ENCODE peak calls at places on chromosomes 16 and 17, in nine cellular contexts. S, R, I, U, X, G, C, L and B are unnamed samples.

GRCh38 chr16:3740934-3741333 is 23.6 kb upstream of the TRAP1 start:
- DNase-seq in S (no peak), R (no peak), I (no peak), U (no peak), X (no peak), G (no peak), C (no peak), L (no peak), B (no peak)

GRCh38 chr17:142876-143784 is 5.8 kb downstream of the SCGB1C2 start:
- DNase-seq in S (no peak), R (peak; percentile 12), I (no peak), U (no peak), X (no peak), G (no peak), C (no peak), L (no peak), B (peak; percentile 29)

GRCh38 chr16:58086381-58087208 is 42.6 kb downstream of the CFAP20 start:
- DNase-seq in S (no peak), R (no peak), I (no peak), U (no peak), X (no peak), G (no peak), C (no peak), L (no peak), B (no peak)

GRCh38 chr16:58196898-58197313 is 1.0 kb downstream of the CSNK2A2 start:
- DNase-seq in S (no peak), R (no peak), I (no peak), U (no peak), X (no peak), G (no peak), C (peak; percentile 21), L (no peak), B (no peak)

GRCh38 chr16:19167710-19168172 is 299 bp upstream of the SYT17 start:
- DNase-seq in S (peak; percentile 83), R (peak; percentile 58), I (peak; percentile 60), U (peak; percentile 81), X (no peak), G (no peak), C (peak; percentile 57), L (no peak), B (peak; percentile 92)

GRCh38 chr17:21282231-21282630 is 2.3 kb upstream of the MAP2K3 start:
- DNase-seq in S (no peak), R (no peak), I (no peak), U (no peak), X (no peak), G (peak; percentile 92), C (no peak), L (no peak), B (no peak)

GRCh38 chr16:57386381-57386951 is 14.2 kb downstream of the CX3CL1 start:
- DNase-seq in S (no peak), R (peak; percentile 56), I (no peak), U (no peak), X (no peak), G (no peak), C (no peak), L (no peak), B (no peak)

GRCh38 chr17:10121971-10122707 is 76.3 kb downstream of the GAS7 start:
- DNase-seq in S (no peak), R (no peak), I (no peak), U (no peak), X (no peak), G (no peak), C (no peak), L (peak; percentile 19), B (peak; percentile 20)

GRCh38 chr17:64778367-64779290 is 116.5 kb upstream of the SMURF2 start:
- DNase-seq in S (peak; percentile 59), R (peak; percentile 33), I (no peak), U (peak; percentile 45), X (no peak), G (no peak), C (peak; percentile 27), L (no peak), B (peak; percentile 76)

GRCh38 chr16:86519649-86520316 is 9.5 kb downstream of the FOXF1 start:
- DNase-seq in S (peak; percentile 61), R (peak; percentile 76), I (peak; percentile 48), U (peak; percentile 59), X (no peak), G (peak; percentile 51), C (peak; percentile 62), L (no peak), B (peak; percentile 78)

GRCh38 chr16:88688013-88688778 is 1.9 kb upstream of the SNAI3 start:
- DNase-seq in S (peak; percentile 40), R (no peak), I (no peak), U (peak; percentile 92), X (no peak), G (no peak), C (no peak), L (no peak), B (no peak)

GRCh38 chr16:26749072-26749471 is 317.7 kb upstream of the C16orf82 start:
- DNase-seq in S (no peak), R (no peak), I (no peak), U (no peak), X (no peak), G (no peak), C (no peak), L (no peak), B (no peak)

DNA sequence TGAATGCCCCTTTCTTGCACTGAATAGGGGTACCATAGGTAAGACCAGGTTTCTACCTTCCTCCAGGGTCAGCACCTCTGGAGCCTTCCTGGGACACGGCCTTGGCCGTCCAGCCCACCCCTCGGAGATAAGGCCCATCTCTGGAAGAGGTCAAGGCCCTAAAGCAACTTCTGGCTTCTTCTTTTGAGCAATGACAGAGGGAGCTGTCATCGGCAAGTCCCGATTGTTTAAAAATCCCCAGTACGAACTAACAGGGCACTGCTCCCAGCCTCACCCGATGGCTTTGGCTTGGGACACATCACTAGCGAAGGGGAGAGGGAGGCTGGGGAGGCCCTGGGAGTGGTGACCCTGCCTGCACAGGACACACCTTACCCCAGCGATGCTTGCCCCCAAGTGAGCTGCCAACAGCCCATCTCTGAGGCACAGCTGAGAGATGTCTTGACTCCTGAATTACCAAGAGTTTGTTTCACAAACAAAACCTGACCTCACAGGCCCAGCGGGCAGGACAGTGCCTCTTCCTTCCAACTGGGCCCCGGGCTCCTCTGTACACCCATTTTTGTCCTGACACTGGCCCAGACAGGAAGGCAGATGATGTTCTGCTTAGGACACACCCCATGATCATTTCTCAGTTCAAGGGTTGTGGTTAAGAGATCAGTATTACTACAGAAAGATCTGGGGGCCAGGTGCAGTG is 4.8 kb downstream of the SYNGR2 start:
- DNase-seq in S (peak; percentile 68), R (no peak), I (no peak), U (no peak), X (no peak), G (no peak), C (no peak), L (peak; percentile 66), B (no peak)
- H3K27ac ChIP-seq in S (peak overlapping the region; percentile 95), R (peak overlapping the region; percentile 80), I (no peak overlapping the region), U (peak overlapping the region; percentile 73), X (peak overlapping the region; percentile 66), G (no peak overlapping the region), C (no peak overlapping the region), L (peak overlapping the region; percentile 86), B (peak overlapping the region; percentile 87)

GRCh38 chr17:57672205-57672632 is 72.9 kb downstream of the CCDC182 start:
- DNase-seq in S (no peak), R (no peak), I (no peak), U (no peak), X (no peak), G (no peak), C (peak; percentile 72), L (no peak), B (no peak)
- TF ChIP-seq CTCF in S (no peak), R (peak; percentile 19), I (no peak), U (no peak), X (no peak), G (no peak), C (peak; percentile 68), L (no peak), B (no peak)

DNA sequence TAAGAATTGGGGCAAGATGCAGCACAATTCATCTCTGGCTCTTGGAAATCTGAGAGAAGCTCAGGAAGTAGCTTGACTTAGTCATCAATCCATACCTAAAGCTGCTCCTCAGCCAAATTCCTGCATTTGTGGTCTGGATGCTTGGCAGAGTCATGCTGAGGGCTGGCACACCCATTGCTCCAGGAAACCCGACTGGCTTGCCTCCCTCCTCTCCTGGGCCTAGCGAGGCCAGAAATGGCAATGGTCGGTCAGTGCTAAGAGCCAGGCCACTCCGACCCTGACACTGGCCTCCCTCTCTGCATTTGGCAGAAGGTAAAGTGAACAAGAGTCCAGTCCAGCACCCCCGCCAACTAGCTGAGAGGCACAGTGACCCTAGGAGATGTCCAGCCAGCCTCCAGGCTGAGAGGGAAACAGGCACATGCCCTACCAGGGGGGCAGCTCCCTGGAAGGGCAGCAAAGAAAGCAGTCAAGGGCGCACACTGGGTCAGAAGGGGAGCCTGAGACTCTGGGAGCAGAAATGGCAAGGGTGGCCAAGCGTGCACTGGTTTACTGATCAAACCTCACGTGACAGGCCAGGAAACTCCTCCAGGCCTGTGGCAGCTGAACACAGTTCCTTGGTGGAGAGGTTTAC is 10.0 kb downstream of the POLDIP2 start:
- DNase-seq in S (no peak), R (peak; percentile 44), I (no peak), U (peak; percentile 50), X (no peak), G (peak; percentile 75), C (no peak), L (no peak), B (peak; percentile 60)
- H3K27ac ChIP-seq in S (no peak overlapping the region), R (peak overlapping the region; percentile 47), I (peak overlapping the region; percentile 43), U (peak overlapping the region; percentile 78), X (no peak overlapping the region), G (peak overlapping the region; percentile 89), C (no peak overlapping the region), L (no peak overlapping the region), B (peak overlapping the region; percentile 26)

GRCh38 chr17:80890551-80890930 is 101.1 kb upstream of the CHMP6 start:
- DNase-seq in S (no peak), R (no peak), I (no peak), U (no peak), X (no peak), G (no peak), C (no peak), L (no peak), B (no peak)
- TF ChIP-seq CTCF in S (no peak), R (no peak), I (no peak), U (no peak), X (no peak), G (no peak), C (no peak), L (peak; percentile 14), B (no peak)

GRCh38 chr17:75174996-75175395 is 7.8 kb downstream of the SUMO2 start:
- DNase-seq in S (no peak), R (no peak), I (no peak), U (no peak), X (no peak), G (no peak), C (no peak), L (no peak), B (no peak)
- H3K27ac ChIP-seq in S (no peak overlapping the region), R (no peak overlapping the region), I (no peak overlapping the region), U (no peak overlapping the region), X (no peak overlapping the region), G (no peak overlapping the region), C (no peak overlapping the region), L (no peak overlapping the region), B (no peak overlapping the region)

DNA sequence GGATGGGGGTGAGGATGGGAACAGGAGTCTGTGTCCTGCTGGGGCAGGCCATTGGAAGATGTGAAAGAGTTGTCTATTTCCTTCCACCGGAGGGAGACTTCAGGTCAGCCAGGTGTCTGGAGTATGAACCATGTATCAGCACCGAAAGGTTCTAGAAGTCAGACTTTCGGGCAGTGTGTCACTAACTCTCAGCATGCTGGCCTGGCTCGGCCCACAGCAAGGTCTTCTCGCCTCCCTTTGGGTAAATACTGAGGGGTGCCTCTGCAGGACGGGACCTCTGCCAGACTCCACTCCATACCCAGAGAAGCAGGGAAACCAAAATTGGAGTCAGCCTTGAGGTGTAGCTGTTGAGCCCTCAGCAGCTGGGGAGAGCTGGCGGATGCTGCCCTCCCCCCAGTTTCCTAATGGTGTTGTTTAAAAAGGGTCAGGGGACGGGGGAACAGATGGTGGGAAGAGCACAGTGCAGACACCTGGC is 507 bp downstream of the CIITA start:
- DNase-seq in S (no peak), R (no peak), I (no peak), U (no peak), X (no peak), G (no peak), C (peak; percentile 75), L (no peak), B (peak; percentile 42)
- TF ChIP-seq CTCF in S (no peak), R (no peak), I (no peak), U (no peak), X (no peak), G (no peak), C (peak; percentile 66), L (peak; percentile 28), B (no peak)